ENCODE peak calls at places on chromosome 13, in ten cellular contexts. K, W, Q, S, A, C, P, V, I and Y are unnamed samples.
A peak's percentile ranks its signal among the peaks of the same experiment; 100 is the strongest.

GRCh38 chr13:109517516-109517915 is 268.9 kb downstream of the IRS2 start:
- DNase-seq in K (no peak), W (no peak), Q (no peak), S (no peak), A (no peak), C (no peak), P (no peak), V (no peak), I (no peak), Y (no peak)

GRCh38 chr13:96762876-96763275 is 231.4 kb downstream of the OXGR1 start:
- DNase-seq in K (no peak), W (no peak), Q (no peak), S (no peak), A (no peak), C (no peak), P (no peak), V (no peak), I (no peak), Y (no peak)

GRCh38 chr13:30520571-30520970 is 54.8 kb upstream of the HMGB1 start:
- DNase-seq in K (peak; percentile 21), W (no peak), Q (no peak), S (no peak), A (no peak), C (no peak), P (no peak), V (no peak), I (peak; percentile 57), Y (no peak)

GRCh38 chr13:81762449-81762848 is 1421.5 kb upstream of the SPRY2 start:
- DNase-seq in K (no peak), W (no peak), Q (no peak), S (no peak), A (no peak), C (no peak), P (no peak), V (no peak), I (no peak), Y (no peak)

GRCh38 chr13:106376411-106377112 is 158.9 kb downstream of the EFNB2 start:
- DNase-seq in K (peak; percentile 82), W (no peak), Q (no peak), S (peak; percentile 90), A (no peak), C (no peak), P (no peak), V (no peak), I (peak; percentile 96), Y (no peak)

GRCh38 chr13:33057019-33057785 is 41.0 kb downstream of the KL start:
- DNase-seq in K (no peak), W (no peak), Q (peak; percentile 36), S (peak; percentile 37), A (no peak), C (no peak), P (no peak), V (no peak), I (peak; percentile 27), Y (no peak)

GRCh38 chr13:30780338-30780981 is 45.1 kb downstream of the ALOX5AP start:
- DNase-seq in K (no peak), W (no peak), Q (no peak), S (no peak), A (no peak), C (no peak), P (no peak), V (no peak), I (no peak), Y (no peak)

GRCh38 chr13:99686157-99686572 is 184.9 kb downstream of the TM9SF2 start:
- DNase-seq in K (no peak), W (no peak), Q (no peak), S (no peak), A (peak; percentile 73), C (no peak), P (no peak), V (no peak), I (peak; percentile 2), Y (peak; percentile 67)

GRCh38 chr13:30334663-30335386 is 27.5 kb upstream of the KATNAL1 start:
- DNase-seq in K (no peak), W (no peak), Q (peak; percentile 66), S (peak; percentile 72), A (no peak), C (no peak), P (peak; percentile 36), V (no peak), I (peak; percentile 29), Y (no peak)

GRCh38 chr13:30355405-30355741 is 48.0 kb upstream of the KATNAL1 start:
- DNase-seq in K (no peak), W (peak; percentile 50), Q (peak; percentile 15), S (peak; percentile 73), A (peak; percentile 41), C (peak; percentile 39), P (no peak), V (no peak), I (no peak), Y (no peak)

GRCh38 chr13:97133955-97134354 is 88.2 kb upstream of the MBNL2 start:
- DNase-seq in K (no peak), W (no peak), Q (no peak), S (no peak), A (no peak), C (no peak), P (peak; percentile 79), V (no peak), I (no peak), Y (no peak)

GRCh38 chr13:44746690-44747089 is 170.6 kb upstream of the TSC22D1 start:
- DNase-seq in K (no peak), W (no peak), Q (no peak), S (no peak), A (no peak), C (no peak), P (no peak), V (no peak), I (no peak), Y (no peak)

GRCh38 chr13:105572401-105572800 is 963.1 kb downstream of the EFNB2 start:
- DNase-seq in K (no peak), W (no peak), Q (no peak), S (no peak), A (no peak), C (no peak), P (no peak), V (no peak), I (peak; percentile 12), Y (no peak)

GRCh38 chr13:64910061-64910460 is 2320.1 kb downstream of the PCDH9 start:
- DNase-seq in K (no peak), W (no peak), Q (no peak), S (no peak), A (no peak), C (no peak), P (no peak), V (no peak), I (no peak), Y (no peak)